ENCODE peak calls at places on chromosomes 6 and 20, in seven cellular contexts. C is lower lobe of right lung, A is body of pancreas, U is esophagus muscularis mucosa, T is DND-41, G is astrocyte, Z is lung. K is an unnamed sample.

GRCh38 chr20:50891138-50891537 is 40.1 kb downstream of the ADNP start:
- DNase-seq in A (no peak), U (no peak), T (no peak), Z (no peak), C (no peak), G (no peak), K (no peak)

GRCh38 chr6:129701721-129702455 is 8.1 kb downstream of the ARHGAP18 start:
- DNase-seq in T (no peak), Z (no peak), U (no peak), A (no peak), G (peak; percentile 45), C (no peak), K (no peak)

GRCh38 chr6:37396571-37397185 is 36.3 kb upstream of the CMTR1 start:
- DNase-seq in G (peak; percentile 64), A (no peak), C (no peak), U (no peak), Z (no peak), T (no peak), K (no peak)

GRCh38 chr6:37791156-37791919 is 28.2 kb upstream of the ZFAND3 start:
- DNase-seq in T (peak; percentile 85), C (peak; percentile 92), U (peak; percentile 94), Z (peak; percentile 94), A (peak; percentile 92), G (peak; percentile 93), K (peak; percentile 91)

GRCh38 chr6:96542702-96543101 is 20.2 kb upstream of the FHL5 start:
- DNase-seq in T (no peak), C (no peak), A (no peak), U (no peak), G (no peak), Z (no peak), K (no peak)

GRCh38 chr6:149228276-149228962 is 89.1 kb upstream of the TAB2 start:
- DNase-seq in U (no peak), T (no peak), Z (no peak), A (no peak), G (no peak), C (no peak), K (no peak)

GRCh38 chr6:39062014-39062740 is 13.6 kb downstream of the GLP1R start:
- DNase-seq in C (no peak), T (no peak), U (no peak), A (no peak), Z (no peak), G (no peak), K (no peak)

GRCh38 chr6:15337584-15337981 is 91.7 kb downstream of the JARID2 start:
- DNase-seq in C (no peak), A (no peak), U (no peak), T (no peak), G (no peak), Z (no peak), K (no peak)

GRCh38 chr6:108565091-108565766 is 4.5 kb downstream of the FOXO3 start:
- DNase-seq in C (no peak), U (no peak), Z (no peak), G (no peak), A (no peak), T (no peak), K (no peak)

GRCh38 chr6:19454999-19455392 is 382.2 kb upstream of the ID4 start:
- DNase-seq in T (no peak), G (no peak), A (no peak), C (no peak), U (no peak), Z (no peak), K (no peak)

GRCh38 chr6:156840136-156840535 is 63.0 kb downstream of the ARID1B start:
- DNase-seq in C (no peak), Z (no peak), U (no peak), T (no peak), A (no peak), G (no peak), K (no peak)

GRCh38 chr20:45059022-45059728 is 41.8 kb downstream of the KCNS1 start:
- DNase-seq in G (peak; percentile 52), C (no peak), U (no peak), Z (no peak), A (no peak), T (no peak), K (no peak)

GRCh38 chr20:60238992-60239655 is 280.9 kb downstream of the CDH26 start:
- DNase-seq in U (no peak), C (no peak), G (no peak), Z (no peak), A (no peak), T (peak; percentile 68), K (no peak)

GRCh38 chr6:151160869-151161268 is 78.9 kb upstream of the AKAP12 start:
- DNase-seq in T (no peak), A (peak; percentile 31), Z (peak; percentile 65), U (no peak), G (no peak), C (peak; percentile 66), K (no peak)

GRCh38 chr6:112234596-112234995 is 19.8 kb downstream of the LAMA4 start:
- DNase-seq in A (no peak), T (no peak), C (no peak), U (no peak), Z (no peak), G (peak; percentile 75), K (no peak)

GRCh38 chr6:33607784-33608161 is 13.3 kb upstream of the ITPR3 start:
- DNase-seq in G (no peak), C (no peak), T (peak; percentile 30), A (no peak), U (no peak), Z (no peak), K (no peak)

GRCh38 chr20:34529742-34530141 is 13.5 kb downstream of the DYNLRB1 start:
- DNase-seq in C (no peak), T (no peak), G (no peak), A (peak; percentile 4), U (no peak), Z (no peak), K (no peak)

GRCh38 chr6:168007592-168008338 is 10.3 kb downstream of the KIF25 start:
- DNase-seq in A (peak; percentile 26), G (peak; percentile 100), Z (peak; percentile 68), T (no peak), C (peak; percentile 51), U (peak; percentile 42), K (no peak)

GRCh38 chr6:168011291-168011690 is 13.8 kb downstream of the KIF25 start:
- DNase-seq in U (no peak), A (no peak), Z (no peak), C (no peak), T (no peak), G (no peak), K (no peak)

GRCh38 chr6:168012431-168013249 is 15.2 kb downstream of the KIF25 start:
- DNase-seq in Z (no peak), A (no peak), C (peak; percentile 27), G (no peak), U (peak; percentile 47), T (no peak), K (no peak)

GRCh38 chr6:168005796-168006195 is 8.3 kb downstream of the KIF25 start:
- DNase-seq in U (peak; percentile 81), A (no peak), Z (no peak), T (no peak), C (no peak), G (no peak), K (no peak)

DNA sequence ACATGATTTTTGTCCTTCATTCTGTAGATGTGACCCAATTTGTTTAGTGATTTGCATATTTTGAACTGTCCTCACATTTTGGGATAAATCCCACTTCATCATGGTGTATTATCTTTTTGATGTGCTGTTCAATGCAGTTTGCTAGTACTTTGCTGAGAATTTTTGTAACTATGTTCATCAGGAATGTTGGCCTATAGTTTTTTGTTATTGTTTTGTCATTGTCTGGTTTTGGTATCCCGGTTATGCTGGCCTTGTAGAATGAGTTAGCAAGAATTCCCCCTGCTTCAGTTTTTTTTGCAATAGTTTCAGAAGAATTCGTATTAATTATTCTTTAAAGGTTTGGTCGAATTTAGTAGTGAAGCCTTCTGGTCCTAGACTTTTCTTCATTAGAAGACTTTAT is 11.9 kb downstream of the KIF25 start:
- DNase-seq in C (no peak), A (no peak), U (no peak), T (no peak), Z (no peak), G (peak; percentile 26), K (no peak)
- H3K9me3 ChIP-seq in C (peaks cover 27% of the 10 kb centered on the region), A (no peaks in the 10 kb centered on the region), U (peaks cover 24% of the 10 kb centered on the region), T (peaks cover 21% of the 10 kb centered on the region), Z (peaks cover 8% of the 10 kb centered on the region), G (peaks cover 13% of the 10 kb centered on the region), K (no peaks in the 10 kb centered on the region)

GRCh38 chr20:42846784-42847490 is 342.8 kb downstream of the PTPRT start:
- DNase-seq in A (no peak), G (no peak), T (no peak), U (peak; percentile 91), C (no peak), Z (no peak), K (no peak)
- H3K9me3 ChIP-seq in A (no peaks in the 10 kb centered on the region), G (peaks cover 5% of the 10 kb centered on the region), T (no peaks in the 10 kb centered on the region), U (no peaks in the 10 kb centered on the region), C (no peaks in the 10 kb centered on the region), Z (peaks cover 1% of the 10 kb centered on the region), K (no peaks in the 10 kb centered on the region)

GRCh38 chr6:167302796-167303195 is 11.7 kb downstream of the UNC93A start:
- DNase-seq in U (no peak), A (no peak), C (no peak), G (no peak), Z (no peak), T (no peak), K (no peak)

GRCh38 chr6:167303660-167304625 is 12.8 kb downstream of the UNC93A start:
- DNase-seq in T (no peak), C (no peak), Z (no peak), A (no peak), U (no peak), G (no peak), K (no peak)

GRCh38 chr6:167306401-167306998 is 15.4 kb downstream of the UNC93A start:
- DNase-seq in A (no peak), G (peak; percentile 25), T (no peak), C (no peak), U (no peak), Z (no peak), K (no peak)

GRCh38 chr6:167305796-167306195 is 14.7 kb downstream of the UNC93A start:
- DNase-seq in G (no peak), T (no peak), Z (no peak), A (no peak), C (no peak), U (no peak), K (no peak)

DNA sequence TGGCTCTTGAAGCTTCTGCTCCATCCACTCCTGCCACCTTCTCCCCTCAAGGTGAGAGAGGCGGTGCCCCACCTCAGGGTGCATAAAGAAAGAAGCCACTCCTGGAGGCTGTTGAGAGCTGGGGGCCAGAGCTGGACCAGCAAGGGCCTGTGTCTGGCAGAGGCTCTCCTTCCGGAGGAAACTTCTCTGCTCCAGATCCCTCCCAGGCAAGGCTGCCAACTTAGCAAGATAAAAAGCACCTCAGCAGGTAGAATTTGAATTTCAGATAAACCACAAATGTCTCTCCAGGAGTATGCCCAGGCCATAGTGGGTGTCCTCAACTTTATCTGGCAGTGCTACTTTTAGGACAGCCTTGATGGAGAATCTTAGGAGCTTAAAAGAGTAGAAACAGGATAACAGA is 13.8 kb downstream of the UNC93A start:
- DNase-seq in G (no peak), T (no peak), C (no peak), A (no peak), Z (no peak), U (no peak), K (no peak)
- H3K9me3 ChIP-seq in G (no peaks in the 10 kb centered on the region), T (no peaks in the 10 kb centered on the region), C (no peaks in the 10 kb centered on the region), A (no peaks in the 10 kb centered on the region), Z (peaks cover 2% of the 10 kb centered on the region), U (no peaks in the 10 kb centered on the region), K (no peaks in the 10 kb centered on the region)

DNA sequence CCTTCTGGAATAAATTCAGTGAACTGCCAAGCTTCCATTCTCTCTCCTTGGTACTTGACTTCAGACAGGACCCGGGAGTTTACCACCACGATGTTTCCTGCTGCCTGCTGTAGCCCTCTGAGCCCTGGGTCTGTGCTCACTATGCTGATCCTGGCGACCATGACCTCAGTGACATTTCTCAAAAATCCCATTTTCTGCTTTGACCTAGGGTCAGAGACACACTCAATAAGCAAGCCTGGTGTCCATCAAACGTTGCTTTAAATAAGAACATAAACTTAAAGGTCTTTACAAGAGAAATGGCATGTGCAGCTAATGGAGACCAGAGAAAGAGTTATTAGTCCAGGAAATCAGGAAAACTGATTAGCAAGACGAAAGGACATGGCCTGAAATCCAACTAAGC is 509.7 kb upstream of the SULF2 start:
- DNase-seq in U (no peak), C (no peak), Z (no peak), G (no peak), T (no peak), A (no peak), K (no peak)
- H3K9me3 ChIP-seq in U (no peaks in the 10 kb centered on the region), C (no peaks in the 10 kb centered on the region), Z (peaks cover 3% of the 10 kb centered on the region), G (peaks cover 3% of the 10 kb centered on the region), T (peaks cover 11% of the 10 kb centered on the region), A (no peaks in the 10 kb centered on the region), K (no peaks in the 10 kb centered on the region)